ENCODE peak calls at places on chromosomes 3 and 15, in seven cellular contexts. O is transverse colon, T is endodermal cell, C is hepatocyte, I is cardiac muscle cell, A is IMR-90, M is brain microvascular endothelial cell. S is an unnamed sample.

GRCh38 chr15:83869329-83869728 is 215.4 kb downstream of the ADAMTSL3 start:
- DNase-seq in T (no peak), O (no peak), A (no peak), I (peak; percentile 47), M (no peak), C (no peak), S (no peak)

GRCh38 chr3:160569874-160570273 is 4.5 kb upstream of the KPNA4 start:
- DNase-seq in I (no peak), O (no peak), T (no peak), M (no peak), C (no peak), A (no peak), S (no peak)

GRCh38 chr3:25661694-25662455 is 2.8 kb downstream of the TOP2B start:
- DNase-seq in M (no peak), T (no peak), C (no peak), I (peak; percentile 25), A (peak; percentile 18), O (no peak), S (peak; percentile 67)

GRCh38 chr3:115691964-115692363 is 68.7 kb downstream of the GAP43 start:
- DNase-seq in I (no peak), O (no peak), M (no peak), C (no peak), A (no peak), T (no peak), S (no peak)

GRCh38 chr15:41979493-41980266 is 7.3 kb upstream of the EHD4 start:
- DNase-seq in M (no peak), C (peak; percentile 35), T (peak; percentile 35), O (peak; percentile 33), A (no peak), I (no peak), S (peak; percentile 53)

GRCh38 chr3:71578045-71578730 is 5.3 kb downstream of the FOXP1 start:
- DNase-seq in O (no peak), I (no peak), M (no peak), C (no peak), T (no peak), A (peak; percentile 60), S (peak; percentile 69)

GRCh38 chr3:50524751-50525150 is 21.3 kb upstream of the CACNA2D2 start:
- DNase-seq in O (no peak), T (peak; percentile 36), I (no peak), M (no peak), A (no peak), C (no peak), S (no peak)

GRCh38 chr3:100210777-100211145 is 50.0 kb upstream of the TBC1D23 start:
- DNase-seq in A (peak; percentile 95), M (peak; percentile 23), O (no peak), C (peak; percentile 58), T (no peak), I (no peak), S (peak; percentile 13)

GRCh38 chr15:101497017-101497416 is 7.5 kb upstream of the PCSK6 start:
- DNase-seq in A (no peak), C (no peak), T (no peak), M (no peak), I (no peak), O (no peak), S (no peak)

DNA sequence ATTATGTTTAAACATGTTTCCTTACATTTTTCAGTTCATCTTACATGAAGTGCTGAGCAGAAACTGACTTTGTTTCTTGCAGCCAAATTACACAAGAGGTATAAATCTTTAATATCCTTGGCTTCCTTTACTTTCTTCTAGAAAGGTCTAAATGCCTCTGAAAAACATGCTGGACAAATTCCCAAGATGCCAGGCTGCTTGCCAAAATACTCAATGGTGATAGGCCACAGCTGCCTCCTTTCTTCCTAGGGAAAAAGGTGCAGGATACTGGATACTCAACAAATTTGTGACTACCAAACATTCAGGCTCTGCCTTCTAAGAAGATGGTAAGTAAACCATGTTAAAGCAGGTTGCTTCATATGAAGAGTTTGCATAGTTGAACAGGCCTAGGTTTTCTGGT is 19.5 kb upstream of the GYG1 start:
- DNase-seq in M (no peak), I (no peak), O (no peak), T (no peak), C (no peak), A (peak; percentile 69), S (no peak)
- H3K27ac ChIP-seq in M (no peak overlapping the region), I (no peak overlapping the region), O (no peak overlapping the region), T (peak overlapping the region; percentile 47), C (no peak overlapping the region), A (no peak overlapping the region), S (no peak overlapping the region)

GRCh38 chr15:77033417-77033728 is 37.5 kb downstream of the TSPAN3 start:
- DNase-seq in C (no peak), T (no peak), O (no peak), A (no peak), I (no peak), M (no peak), S (no peak)
- H3K36me3 ChIP-seq in C (no peaks in the 10 kb centered on the region), T (no peaks in the 10 kb centered on the region), O (no peaks in the 10 kb centered on the region), A (peaks cover 8% of the 10 kb centered on the region), I (no peaks in the 10 kb centered on the region), M (no peaks in the 10 kb centered on the region), S (peaks cover 10% of the 10 kb centered on the region)

GRCh38 chr3:138195491-138195890 is 8.4 kb downstream of the ARMC8 start:
- DNase-seq in T (no peak), A (no peak), M (no peak), O (no peak), I (no peak), C (no peak), S (no peak)
- H3K27ac ChIP-seq in T (no peak overlapping the region), A (no peak overlapping the region), M (no peak overlapping the region), O (no peak overlapping the region), I (no peak overlapping the region), C (no peak overlapping the region), S (no peak overlapping the region)

DNA sequence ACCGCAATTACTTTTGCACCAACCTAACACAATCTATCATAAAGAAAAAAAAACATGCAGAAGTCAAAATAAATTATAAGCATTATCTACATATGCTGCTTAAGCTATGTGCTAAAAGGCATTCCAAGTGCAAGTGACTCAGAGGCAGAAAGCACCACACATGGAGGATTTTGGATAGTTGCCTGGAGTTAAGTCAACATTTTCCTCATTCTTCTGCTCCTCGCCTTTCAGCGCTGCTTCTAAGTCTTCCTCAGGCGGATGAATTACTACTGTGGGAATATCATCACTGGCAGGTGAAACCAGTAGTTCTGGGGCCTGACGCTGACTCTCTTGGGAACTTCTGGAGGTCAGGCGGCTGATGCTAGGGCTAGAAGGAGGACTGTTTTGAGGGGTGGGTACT is 53.1 kb downstream of the SLC4A7 start:
- DNase-seq in A (peak; percentile 99), M (peak; percentile 96), I (no peak), T (no peak), C (peak; percentile 22), O (no peak), S (peak; percentile 9)
- H3K36me3 ChIP-seq in A (peaks cover 19% of the 10 kb centered on the region), M (peaks cover 19% of the 10 kb centered on the region), I (peaks cover 18% of the 10 kb centered on the region), T (peaks cover 69% of the 10 kb centered on the region), C (no peaks in the 10 kb centered on the region), O (peaks cover 20% of the 10 kb centered on the region), S (peaks cover 17% of the 10 kb centered on the region)

DNA sequence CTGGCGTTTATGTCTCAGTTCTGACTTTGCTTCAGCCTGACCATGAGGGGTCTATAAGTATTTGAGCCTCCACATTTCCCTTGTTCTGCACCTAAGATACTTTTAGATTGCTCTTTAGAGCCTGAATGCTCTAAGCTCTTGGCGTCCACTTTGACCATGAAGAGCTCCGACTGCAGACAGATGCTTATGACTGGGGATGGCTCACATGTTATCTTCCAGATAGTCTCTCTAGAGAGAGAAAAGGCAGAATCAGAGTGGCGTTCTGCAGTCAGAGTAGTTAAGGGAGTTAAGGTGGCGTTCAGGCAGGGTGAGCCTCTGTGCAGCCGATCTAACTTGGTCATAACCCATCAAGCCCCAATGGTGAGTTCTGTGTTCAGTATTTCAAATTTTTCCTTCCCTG is 487.9 kb upstream of the NR2F2 start:
- DNase-seq in I (no peak), C (no peak), T (no peak), A (no peak), M (no peak), O (no peak), S (no peak)
- H3K27ac ChIP-seq in I (no peak overlapping the region), C (no peak overlapping the region), T (no peak overlapping the region), A (no peak overlapping the region), M (no peak overlapping the region), O (no peak overlapping the region), S (no peak overlapping the region)

GRCh38 chr3:42633544-42633943 is 20.0 kb upstream of the ZBTB47 start:
- DNase-seq in O (no peak), A (peak; percentile 73), I (no peak), T (no peak), C (no peak), M (no peak), S (no peak)

GRCh38 chr3:42632146-42632545 is 21.4 kb upstream of the ZBTB47 start:
- DNase-seq in M (no peak), A (peak; percentile 77), C (no peak), O (no peak), I (no peak), T (no peak), S (no peak)

GRCh38 chr3:42637001-42637400 is 16.5 kb upstream of the ZBTB47 start:
- DNase-seq in O (no peak), M (no peak), I (no peak), A (no peak), C (no peak), T (no peak), S (no peak)

GRCh38 chr3:42635111-42635510 is 18.4 kb upstream of the ZBTB47 start:
- DNase-seq in T (no peak), M (no peak), I (no peak), A (peak; percentile 60), O (no peak), C (no peak), S (no peak)

DNA sequence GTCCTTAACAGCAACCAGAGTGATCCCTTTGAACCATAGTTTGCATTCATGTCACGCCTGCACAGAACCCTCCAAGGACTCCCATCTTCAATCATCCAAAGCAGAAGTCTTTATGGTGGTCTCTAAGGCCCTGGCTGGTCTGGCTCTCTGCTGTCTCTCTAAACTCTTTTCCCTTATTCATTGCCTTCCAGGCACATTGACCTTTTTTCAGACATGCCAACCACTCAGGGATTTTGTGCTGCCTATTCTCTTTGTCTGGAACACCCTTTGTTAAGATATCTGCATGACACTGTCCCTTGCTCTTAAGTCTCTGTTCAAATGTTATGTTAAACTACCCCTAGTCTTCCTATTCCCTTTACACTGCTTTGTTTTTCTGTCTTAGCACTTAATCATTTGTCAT is 21.8 kb upstream of the ZBTB47 start:
- DNase-seq in C (no peak), M (no peak), O (no peak), A (no peak), I (no peak), T (no peak), S (no peak)
- H3K36me3 ChIP-seq in C (no peaks in the 10 kb centered on the region), M (peaks cover 59% of the 10 kb centered on the region), O (peaks cover 81% of the 10 kb centered on the region), A (peaks cover 29% of the 10 kb centered on the region), I (peaks cover 55% of the 10 kb centered on the region), T (peaks cover 98% of the 10 kb centered on the region), S (peaks cover 15% of the 10 kb centered on the region)

DNA sequence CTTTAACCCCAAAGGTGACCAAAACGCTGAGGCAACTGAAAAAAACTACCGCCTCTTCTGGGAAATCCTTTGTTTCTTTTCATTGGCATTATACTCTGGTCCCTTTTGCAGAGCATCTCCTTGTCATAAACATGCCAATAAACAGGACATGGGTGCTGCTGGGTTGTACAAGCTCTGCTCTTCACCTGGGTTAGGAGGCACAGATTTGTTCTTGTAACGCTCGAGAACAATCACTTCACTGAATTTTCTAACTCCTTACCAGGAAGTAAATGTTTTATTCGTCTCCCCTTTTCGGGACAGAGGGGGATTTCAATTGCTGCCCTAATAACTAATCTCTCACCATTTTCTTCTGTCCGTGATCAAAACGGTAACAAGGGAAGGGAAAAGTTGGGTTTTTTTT is 1.3 kb downstream of the PLCH1 start:
- DNase-seq in A (no peak), C (no peak), M (no peak), O (no peak), T (no peak), I (no peak), S (peak; percentile 51)
- H3K27ac ChIP-seq in A (no peak overlapping the region), C (peak overlapping the region; percentile 26), M (no peak overlapping the region), O (peak overlapping the region; percentile 74), T (peak overlapping the region; percentile 42), I (no peak overlapping the region), S (peak overlapping the region; percentile 53)

S was measured in small intestine.